ENCODE peak calls at places on chromosomes 3 and 15, in four cellular contexts. I is OCI-LY7, N is neuronal stem cell, F is IMR-90. J is an unnamed sample. For H3K4me1, the result is how much of the 10 kb centered on the place peaks cover.

GRCh38 chr3:125957674-125958510 is 11.1 kb upstream of the ROPN1B start:
- DNase-seq in I (no peak), F (no peak), N (no peak), J (no peak)

GRCh38 chr3:117979466-117979865 is 1055.2 kb downstream of the IGSF11 start:
- DNase-seq in N (no peak), F (no peak), I (peak), J (no peak)

GRCh38 chr15:31312220-31312619 is 14.4 kb upstream of the KLF13 start:
- DNase-seq in I (no peak), F (no peak), N (no peak), J (no peak)

GRCh38 chr15:78322243-78322642 is 17.9 kb upstream of the CRABP1 start:
- DNase-seq in F (peak), N (no peak), I (no peak), J (peak)

GRCh38 chr3:31166249-31166885 is 271.9 kb upstream of the GADL1 start:
- DNase-seq in I (no peak), N (no peak), F (peak), J (no peak)

GRCh38 chr15:47897525-47897924 is 180.2 kb downstream of the SEMA6D start:
- DNase-seq in F (no peak), I (no peak), N (no peak), J (no peak)

GRCh38 chr3:69400688-69401087 is 14.8 kb upstream of the FRMD4B start:
- DNase-seq in F (no peak), I (no peak), N (no peak), J (no peak)

GRCh38 chr3:908839-909238 is 184.0 kb upstream of the CNTN6 start:
- DNase-seq in I (no peak), F (no peak), N (peak), J (no peak)

GRCh38 chr3:124760601-124761000 is 30.3 kb downstream of the UMPS start:
- DNase-seq in N (no peak), F (peak), I (no peak), J (no peak)

GRCh38 chr15:24916305-24917009 is 38.3 kb upstream of the SNRPN start:
- DNase-seq in I (no peak), F (no peak), N (no peak), J (no peak)

GRCh38 chr3:66485291-66485968 is 15.4 kb downstream of the LRIG1 start:
- DNase-seq in I (no peak), F (peak), N (no peak), J (no peak)

GRCh38 chr3:66486187-66486586 is 14.6 kb downstream of the LRIG1 start:
- DNase-seq in F (peak), N (no peak), I (no peak), J (no peak)

GRCh38 chr3:66482005-66482404 is 18.8 kb downstream of the LRIG1 start:
- DNase-seq in N (no peak), F (no peak), I (peak), J (no peak)

GRCh38 chr3:66483006-66483928 is 17.6 kb downstream of the LRIG1 start:
- DNase-seq in I (peak), F (peak), N (no peak), J (peak)

GRCh38 chr3:66484106-66484857 is 16.5 kb downstream of the LRIG1 start:
- DNase-seq in F (no peak), N (no peak), I (no peak), J (no peak)
- H3K4me1 ChIP-seq in F (under half), N (under half), I (half or more), J (half or more)

GRCh38 chr3:52225452-52226228 is at the start of gene TLR9:
- DNase-seq in N (no peak), I (peak), F (no peak), J (peak)
- H3K4me3 ChIP-seq in N (no peak), I (peak), F (no peak), J (no peak)

GRCh38 chr3:38131621-38132369 is 5.1 kb downstream of the ACAA1 start:
- DNase-seq in F (peak), N (peak), I (no peak), J (no peak)

GRCh38 chr3:38130631-38131065 is 6.3 kb downstream of the ACAA1 start:
- DNase-seq in F (no peak), N (no peak), I (no peak), J (no peak)

GRCh38 chr3:38133557-38134405 is 3.1 kb downstream of the ACAA1 start:
- DNase-seq in N (no peak), F (no peak), I (no peak), J (no peak)

GRCh38 chr3:38130219-38130618 is 6.7 kb downstream of the ACAA1 start:
- DNase-seq in N (no peak), I (no peak), F (no peak), J (no peak)

GRCh38 chr3:38133209-38133556 is 3.7 kb downstream of the ACAA1 start:
- DNase-seq in F (no peak), I (no peak), N (no peak), J (no peak)
- H3K27ac ChIP-seq in F (no peak), I (no peak), N (no peak), J (no peak)

DNA sequence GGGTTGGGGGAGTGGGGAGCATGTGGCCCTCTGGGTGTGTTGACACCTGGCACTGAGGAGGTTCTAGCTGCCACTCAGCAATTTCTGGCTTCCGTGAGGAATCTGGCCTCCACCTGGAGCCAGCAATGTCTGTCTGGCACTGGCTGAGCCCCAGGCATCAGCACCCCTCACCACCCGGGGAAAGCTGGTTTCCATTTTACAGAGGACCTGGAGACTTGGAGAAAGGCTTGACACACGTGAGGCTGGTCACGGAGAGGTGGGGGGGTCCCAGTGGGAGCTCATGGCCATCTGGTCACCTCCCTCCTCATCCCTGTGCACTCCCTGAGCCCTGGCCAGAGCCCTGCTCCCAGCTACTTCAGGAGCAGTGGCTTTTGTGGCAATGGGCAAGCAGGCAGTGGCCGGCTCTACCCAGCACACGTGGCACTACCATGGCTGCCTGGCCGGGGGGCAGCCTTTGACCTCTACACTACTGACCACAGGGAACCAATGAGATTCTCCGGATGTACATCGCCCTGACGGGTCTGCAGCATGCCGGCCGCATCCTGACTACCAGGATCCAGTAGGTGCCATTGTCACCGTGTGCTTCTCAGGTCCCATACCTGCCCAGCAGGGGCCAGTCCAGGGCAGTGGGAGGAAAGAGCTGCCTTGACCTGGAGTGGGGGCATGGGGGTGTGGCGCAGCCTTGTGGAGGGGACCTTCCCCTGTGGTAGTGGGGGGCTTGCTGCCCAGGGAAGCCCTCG is 28.5 kb downstream of the ACAD9 start:
- DNase-seq in I (no peak), N (no peak), F (no peak), J (no peak)
- H3K4me1 ChIP-seq in I (under half), N (under half), F (under half), J (under half)

J was measured in psoas muscle.